ENCODE peak calls at places on chromosomes 5 and 9, in eight cellular contexts. K is activated T-cell treated with anti-CD3 and anti-CD28 coated beads for 48 hours; E is activated naive CD8-positive, alpha-beta T cell treated with anti-CD3 and anti-CD28 coated beads, Interleukin-2, amount 50 U/mL, for 24 hours; G is iris pigment epithelial cell; Q is heart right ventricle; M is adrenal gland; X is HS-27A; D is brain microvascular endothelial cell. W is an unnamed sample.

GRCh38 chr9:76353280-76353679 is 40.9 kb downstream of the RFK start:
- DNase-seq in K (no peak), E (no peak), G (peak), Q (no peak), M (no peak), X (no peak), D (no peak), W (no peak)

GRCh38 chr5:76766746-76767145 is 50.8 kb downstream of the F2R start:
- DNase-seq in K (no peak), E (no peak), G (peak), Q (no peak), M (no peak), X (no peak), D (peak), W (no peak)

GRCh38 chr9:90659626-90660364 is 17.2 kb upstream of the DIRAS2 start:
- DNase-seq in K (no peak), E (no peak), G (peak), Q (no peak), M (no peak), X (peak), D (peak), W (no peak)

GRCh38 chr5:141618030-141618803 is 583 bp downstream of the DIAPH1 start:
- DNase-seq in K (peak), E (peak), G (no peak), Q (peak), M (peak), X (no peak), D (no peak), W (peak)

GRCh38 chr9:136339958-136340310 is 12.6 kb downstream of the GPSM1 start:
- DNase-seq in K (no peak), E (no peak), G (no peak), Q (no peak), M (no peak), X (no peak), D (no peak), W (no peak)

GRCh38 chr9:95505676-95506437 is 10.9 kb downstream of the PTCH1 start:
- DNase-seq in K (peak), E (peak), G (peak), Q (peak), M (peak), X (no peak), D (no peak), W (peak)

GRCh38 chr9:82036101-82036500 is 47.5 kb downstream of the SPATA31D1 start:
- DNase-seq in K (no peak), E (no peak), G (no peak), Q (no peak), M (no peak), X (no peak), D (no peak), W (no peak)

GRCh38 chr5:37667430-37667829 is 172.4 kb downstream of the GDNF start:
- DNase-seq in K (no peak), E (no peak), G (no peak), Q (no peak), M (no peak), X (no peak), D (no peak), W (no peak)

GRCh38 chr5:1041225-1042186 is 32.9 kb downstream of the NKD2 start:
- DNase-seq in K (no peak), E (no peak), G (no peak), Q (no peak), M (no peak), X (no peak), D (no peak), W (no peak)

GRCh38 chr5:65100846-65101678 is 332.3 kb downstream of the CWC27 start:
- DNase-seq in K (no peak), E (peak), G (peak), Q (peak), M (peak), X (peak), D (peak), W (peak)

GRCh38 chr5:55063220-55063863 is 39.1 kb upstream of the GZMA start:
- DNase-seq in K (no peak), E (no peak), G (peak), Q (no peak), M (no peak), X (no peak), D (peak), W (no peak)

GRCh38 chr5:89133975-89134374 is 251.0 kb upstream of the MEF2C start:
- DNase-seq in K (no peak), E (no peak), G (no peak), Q (no peak), M (no peak), X (no peak), D (no peak), W (no peak)

GRCh38 chr5:177123789-177124485 is 9.6 kb upstream of the NSD1 start:
- DNase-seq in K (no peak), E (no peak), G (no peak), Q (no peak), M (no peak), X (no peak), D (no peak), W (no peak)

GRCh38 chr5:56492812-56493211 is 259.7 kb upstream of the ANKRD55 start:
- DNase-seq in K (no peak), E (no peak), G (no peak), Q (no peak), M (no peak), X (no peak), D (no peak), W (no peak)

GRCh38 chr9:130298663-130299279 is 33.2 kb downstream of the HMCN2 start:
- DNase-seq in K (no peak), E (no peak), G (no peak), Q (no peak), M (no peak), X (no peak), D (no peak), W (no peak)

GRCh38 chr5:8033261-8033660 is 164.3 kb downstream of the MTRR start:
- DNase-seq in K (no peak), E (no peak), G (no peak), Q (no peak), M (no peak), X (no peak), D (no peak), W (no peak)

GRCh38 chr5:141875795-141876627 is 2.2 kb downstream of the PCDH1 start:
- DNase-seq in K (no peak), E (no peak), G (no peak), Q (peak), M (no peak), X (no peak), D (no peak), W (no peak)

GRCh38 chr5:109700516-109701174 is 10.9 kb downstream of the MAN2A1 start:
- DNase-seq in K (no peak), E (no peak), G (no peak), Q (no peak), M (no peak), X (no peak), D (no peak), W (no peak)

GRCh38 chr9:5040730-5041389 is 55.8 kb downstream of the JAK2 start:
- DNase-seq in K (no peak), E (no peak), G (no peak), Q (no peak), M (no peak), X (no peak), D (no peak), W (no peak)

GRCh38 chr5:55625603-55625875 is 86.6 kb downstream of the SLC38A9 start:
- DNase-seq in K (no peak), E (no peak), G (no peak), Q (no peak), M (no peak), X (no peak), D (no peak), W (no peak)

GRCh38 chr9:127970401-127971313 is 10.1 kb downstream of the EEIG1 start:
- DNase-seq in K (no peak), E (peak), G (no peak), Q (no peak), M (peak), X (no peak), D (no peak), W (no peak)

GRCh38 chr9:33619666-33620404 is 95.8 kb downstream of the ANKRD18B start:
- DNase-seq in K (no peak), E (no peak), G (peak), Q (no peak), M (no peak), X (no peak), D (peak), W (peak)

GRCh38 chr9:71743217-71743705 is 25.1 kb downstream of the CEMIP2 start:
- DNase-seq in K (no peak), E (no peak), G (peak), Q (no peak), M (no peak), X (no peak), D (no peak), W (no peak)

GRCh38 chr9:15831384-15831783 is 278.5 kb downstream of the CCDC171 start:
- DNase-seq in K (no peak), E (no peak), G (no peak), Q (no peak), M (no peak), X (no peak), D (no peak), W (no peak)

GRCh38 chr9:17744786-17745185 is 165.9 kb downstream of the SH3GL2 start:
- DNase-seq in K (no peak), E (no peak), G (peak), Q (no peak), M (no peak), X (no peak), D (no peak), W (no peak)

GRCh38 chr5:150148408-150148927 is 7.2 kb downstream of the PDGFRB start:
- DNase-seq in K (no peak), E (no peak), G (no peak), Q (no peak), M (no peak), X (no peak), D (no peak), W (no peak)

GRCh38 chr5:17813214-17813613 is 179.0 kb downstream of the TAF11L14 start:
- DNase-seq in K (no peak), E (no peak), G (peak), Q (no peak), M (no peak), X (peak), D (no peak), W (no peak)

GRCh38 chr9:33263936-33264472 is 504 bp downstream of the BAG1 start:
- DNase-seq in K (peak), E (peak), G (no peak), Q (peak), M (peak), X (peak), D (no peak), W (no peak)

GRCh38 chr5:132008961-132009680 is 2.3 kb downstream of the ACSL6 start:
- DNase-seq in K (no peak), E (no peak), G (no peak), Q (no peak), M (no peak), X (no peak), D (no peak), W (no peak)

GRCh38 chr5:105573575-105573974 is 2011.0 kb upstream of the NUDT12 start:
- DNase-seq in K (no peak), E (no peak), G (peak), Q (no peak), M (no peak), X (no peak), D (peak), W (no peak)

GRCh38 chr9:122180633-122181032 is 20.9 kb downstream of the MORN5 start:
- DNase-seq in K (no peak), E (no peak), G (peak), Q (no peak), M (peak), X (peak), D (peak), W (no peak)

GRCh38 chr9:92094655-92095054 is 20.6 kb downstream of the SPTLC1 start:
- DNase-seq in K (peak), E (peak), G (peak), Q (no peak), M (no peak), X (no peak), D (peak), W (no peak)

GRCh38 chr5:178304761-178305645 is 72.4 kb upstream of the PHYKPL start:
- DNase-seq in K (no peak), E (no peak), G (no peak), Q (no peak), M (no peak), X (no peak), D (no peak), W (no peak)

GRCh38 chr5:36877667-36878420 is 1.3 kb downstream of the NIPBL start:
- DNase-seq in K (no peak), E (no peak), G (peak), Q (no peak), M (no peak), X (no peak), D (peak), W (no peak)

GRCh38 chr5:59793000-59793399 is 100.5 kb downstream of the PDE4D start:
- DNase-seq in K (no peak), E (no peak), G (peak), Q (no peak), M (no peak), X (no peak), D (peak), W (no peak)

GRCh38 chr9:15160673-15161072 is 146.3 kb downstream of the TTC39B start:
- DNase-seq in K (no peak), E (no peak), G (peak), Q (no peak), M (no peak), X (no peak), D (no peak), W (no peak)

W was measured in NCI-H1105.